ENCODE peak calls at places on chromosomes 3 and 15, in nine cellular contexts. H is cardiac muscle cell, T is endodermal cell, U is tibial artery, S is A673, Y is transverse colon, A is uterus, B is left ventricle myocardium inferior, E is psoas muscle. Q is an unnamed sample.

GRCh38 chr3:7879572-7879971 is 622.1 kb upstream of the LMCD1 start:
- DNase-seq in T (no peak), Y (no peak), S (no peak), H (no peak), U (no peak), B (no peak), E (no peak), A (no peak), Q (no peak)

GRCh38 chr3:46604127-46604526 is 8.2 kb upstream of the FAM240A start:
- DNase-seq in E (no peak), T (no peak), B (no peak), Y (no peak), U (no peak), S (no peak), H (no peak), A (no peak), Q (no peak)

GRCh38 chr15:31973197-31973596 is 57.1 kb upstream of the CHRNA7 start:
- DNase-seq in H (no peak), E (no peak), T (no peak), U (no peak), S (no peak), A (no peak), B (no peak), Y (no peak), Q (no peak)

GRCh38 chr3:43214616-43215015 is 71.7 kb upstream of the SNRK start:
- DNase-seq in B (no peak), E (no peak), A (no peak), T (no peak), S (peak; percentile 12), H (no peak), U (no peak), Y (no peak), Q (no peak)

GRCh38 chr3:184073621-184074020 is 20.8 kb downstream of the HTR3C start:
- DNase-seq in S (no peak), H (no peak), U (no peak), T (no peak), E (no peak), A (no peak), Y (no peak), B (no peak), Q (no peak)

GRCh38 chr3:176953106-176954080 is 243.9 kb downstream of the TBL1XR1 start:
- DNase-seq in Y (peak; percentile 75), U (peak; percentile 25), H (peak; percentile 75), A (peak; percentile 72), T (no peak), S (peak; percentile 64), E (peak; percentile 87), B (peak; percentile 78), Q (no peak)

GRCh38 chr3:85003479-85003878 is 44.7 kb downstream of the CADM2 start:
- DNase-seq in E (no peak), T (no peak), Y (no peak), H (no peak), U (no peak), A (no peak), S (no peak), B (no peak), Q (no peak)

GRCh38 chr3:56297281-56297680 is 171.0 kb downstream of the ERC2 start:
- DNase-seq in Y (no peak), E (no peak), S (no peak), T (no peak), A (no peak), B (no peak), H (no peak), U (no peak), Q (no peak)

GRCh38 chr15:88269371-88270062 is 13.0 kb upstream of the NTRK3 start:
- DNase-seq in T (no peak), Y (no peak), E (no peak), H (no peak), A (no peak), B (no peak), U (no peak), S (no peak), Q (no peak)

GRCh38 chr3:57600195-57600594 is 3.1 kb upstream of the ARF4 start:
- DNase-seq in T (no peak), U (no peak), B (no peak), A (no peak), S (no peak), E (no peak), Y (no peak), H (no peak), Q (no peak)

DNA sequence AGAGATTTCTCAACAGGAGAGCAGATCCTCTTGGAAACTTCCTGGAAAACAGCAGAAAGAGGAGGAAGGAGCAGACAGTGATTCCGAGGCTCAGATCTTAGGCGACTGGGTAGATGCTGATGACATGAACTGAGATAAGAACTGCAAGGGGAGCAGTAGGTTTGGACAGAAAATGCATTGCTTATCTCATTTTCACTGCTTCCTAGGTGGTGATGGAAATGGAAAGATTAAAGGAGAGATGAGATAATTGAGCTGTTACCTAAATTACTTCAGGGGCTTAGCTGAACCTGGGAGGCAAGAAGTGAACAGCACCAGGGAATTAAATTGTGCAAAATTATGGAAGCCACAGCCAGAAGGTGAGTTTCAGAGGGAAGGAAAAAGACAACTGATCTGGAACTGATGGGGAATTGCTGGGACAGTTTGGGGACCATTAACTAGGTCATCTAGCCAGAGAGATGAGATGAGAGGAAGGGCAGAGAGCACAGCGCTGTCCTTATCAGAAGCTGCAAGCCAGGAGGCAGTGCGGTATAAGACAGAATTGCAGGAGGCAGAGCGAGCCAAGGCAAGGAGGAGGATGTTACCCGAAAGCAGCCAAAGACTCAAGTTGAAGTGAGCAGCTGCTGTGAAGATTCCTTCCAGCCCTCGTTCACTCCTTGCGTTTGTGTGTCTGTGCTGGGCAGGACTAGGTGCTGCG is 140.4 kb downstream of the SRGAP3 start:
- DNase-seq in T (peak; percentile 48), H (peak; percentile 38), A (no peak), E (no peak), S (no peak), U (no peak), Y (no peak), B (no peak), Q (no peak)
- H3K27ac ChIP-seq in T (no peak overlapping the region), H (no peak overlapping the region), A (no peak overlapping the region), E (no peak overlapping the region), S (no peak overlapping the region), U (no peak overlapping the region), Y (no peak overlapping the region), B (no peak overlapping the region), Q (no peak overlapping the region)

GRCh38 chr3:124924741-124925140 is 9.8 kb downstream of the MUC13 start:
- DNase-seq in U (no peak), T (no peak), S (no peak), A (no peak), B (no peak), H (no peak), Y (no peak), E (no peak), Q (no peak)

GRCh38 chr3:124928333-124929202 is 6.0 kb downstream of the MUC13 start:
- DNase-seq in T (peak; percentile 79), H (peak; percentile 80), A (peak; percentile 54), B (peak; percentile 56), U (peak; percentile 84), Y (peak; percentile 74), S (peak; percentile 79), E (peak; percentile 55), Q (no peak)

GRCh38 chr3:124923833-124924232 is 10.7 kb downstream of the MUC13 start:
- DNase-seq in S (no peak), H (no peak), Y (no peak), E (no peak), A (no peak), U (no peak), T (no peak), B (no peak), Q (no peak)

GRCh38 chr3:124926426-124927116 is 8.0 kb downstream of the MUC13 start:
- DNase-seq in T (no peak), H (no peak), B (no peak), S (no peak), A (no peak), E (no peak), U (no peak), Y (no peak), Q (no peak)

DNA sequence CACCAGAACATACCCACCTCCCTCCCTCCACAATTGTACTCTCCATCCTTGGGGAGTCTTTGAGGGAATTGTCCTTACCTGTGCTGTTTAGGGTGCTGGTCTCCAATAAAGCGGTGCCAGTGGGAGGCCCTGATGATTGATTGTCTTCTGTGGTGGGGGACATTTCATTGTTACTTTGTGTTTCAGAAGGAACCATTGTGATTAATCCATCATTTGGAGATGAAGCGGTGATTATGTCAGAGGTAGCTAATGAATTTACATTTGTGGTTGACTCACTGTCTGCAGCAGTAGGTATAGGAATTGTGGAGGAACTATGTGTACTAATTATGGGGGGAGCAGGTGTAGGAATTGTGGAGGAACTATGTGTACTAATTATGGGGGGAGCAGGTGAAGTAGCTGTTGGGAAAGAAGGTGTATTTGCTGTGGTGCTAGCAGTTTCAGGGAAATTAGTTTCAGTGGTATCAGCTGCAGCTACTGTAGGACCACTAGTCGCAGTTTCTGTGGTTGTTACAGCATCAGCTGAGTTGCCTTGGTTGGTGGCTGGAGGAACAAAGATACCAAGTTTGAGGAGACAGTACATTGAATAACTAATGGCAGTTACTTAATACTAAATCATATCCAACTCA is 7.0 kb downstream of the MUC13 start:
- DNase-seq in H (no peak), B (no peak), S (no peak), U (no peak), E (no peak), Y (no peak), A (no peak), T (no peak), Q (no peak)
- TF ChIP-seq CTCF in H (no peak), B (no peak), S (no peak), U (no peak), E (no peak), Y (no peak), A (no peak), T (no peak), Q (no peak)

GRCh38 chr3:120013481-120013880 is 80.8 kb downstream of the GSK3B start:
- DNase-seq in B (no peak), T (no peak), A (no peak), U (no peak), S (no peak), H (no peak), E (no peak), Y (no peak), Q (no peak)
- H3K4me1 ChIP-seq in B (peaks cover 83% of the 10 kb centered on the region), T (peaks cover 2% of the 10 kb centered on the region), A (peaks cover 1% of the 10 kb centered on the region), U (peaks cover 28% of the 10 kb centered on the region), S (peaks cover 5% of the 10 kb centered on the region), H (no peaks in the 10 kb centered on the region), E (peaks cover 37% of the 10 kb centered on the region), Y (no peaks in the 10 kb centered on the region), Q (peaks cover 49% of the 10 kb centered on the region)

GRCh38 chr3:122515856-122516255 is 1.1 kb upstream of the KPNA1 start:
- DNase-seq in U (no peak), E (no peak), S (no peak), H (no peak), A (no peak), T (no peak), Y (no peak), B (no peak), Q (no peak)

GRCh38 chr3:122512284-122512683 is 2.5 kb downstream of the KPNA1 start:
- DNase-seq in Y (no peak), B (no peak), S (no peak), H (no peak), A (no peak), U (no peak), T (peak; percentile 62), E (no peak), Q (no peak)

GRCh38 chr3:122514123-122515019 is at the start of gene KPNA1:
- DNase-seq in H (peak; percentile 94), T (peak; percentile 95), E (peak; percentile 93), U (peak; percentile 89), B (peak; percentile 86), A (peak; percentile 80), S (peak; percentile 95), Y (peak; percentile 88), Q (peak; percentile 53)

GRCh38 chr3:122513386-122514122 is 1.2 kb downstream of the KPNA1 start:
- DNase-seq in U (no peak), B (no peak), H (peak; percentile 7), E (no peak), S (no peak), T (no peak), A (no peak), Y (no peak), Q (no peak)

GRCh38 chr3:122515020-122515468 is 305 bp upstream of the KPNA1 start:
- DNase-seq in B (no peak), E (no peak), H (no peak), T (no peak), A (no peak), S (no peak), U (no peak), Y (no peak), Q (no peak)
- H3K27ac ChIP-seq in B (peak overlapping the region; percentile 98), E (peak overlapping the region; percentile 100), H (peak overlapping the region; percentile 99), T (no peak overlapping the region), A (peak overlapping the region; percentile 95), S (peak overlapping the region; percentile 96), U (peak overlapping the region; percentile 96), Y (peak overlapping the region; percentile 99), Q (peak overlapping the region; percentile 95)